ENCODE peak calls at places on chromosomes 12 and 14, in eight cellular contexts. One of them, this sample, is unnamed.
A peak's percentile ranks its signal among the peaks of the same experiment; 100 is the strongest.

GRCh38 chr14:89469210-89470198 is 52.5 kb upstream of the FOXN3 start:
- DNase-seq in RWPE1: no peak
- DNase-seq in H9: no peak
- DNase-seq in neural progenitor cell: no peak
- DNase-seq in astrocyte: no peak
- DNase-seq in Karpas-422: no peak
- DNase-seq in IMR-90: peak; percentile 50
- DNase-seq in fibroblast of lung: peak; percentile 18
- DNase-seq in this sample: no peak

GRCh38 chr12:102023343-102023930 is 38.4 kb downstream of the WASHC3 start:
- DNase-seq in RWPE1: no peak
- DNase-seq in H9: no peak
- DNase-seq in neural progenitor cell: no peak
- DNase-seq in astrocyte: peak; percentile 86
- DNase-seq in Karpas-422: no peak
- DNase-seq in IMR-90: peak; percentile 86
- DNase-seq in fibroblast of lung: peak; percentile 86
- DNase-seq in this sample: no peak

GRCh38 chr14:53978194-53978593 is 21.6 kb upstream of the BMP4 start:
- DNase-seq in RWPE1: no peak
- DNase-seq in H9: no peak
- DNase-seq in neural progenitor cell: no peak
- DNase-seq in astrocyte: no peak
- DNase-seq in Karpas-422: no peak
- DNase-seq in IMR-90: no peak
- DNase-seq in fibroblast of lung: no peak
- DNase-seq in this sample: no peak

GRCh38 chr12:1811281-1811947 is 9.0 kb upstream of the LRTM2 start:
- DNase-seq in RWPE1: no peak
- DNase-seq in H9: no peak
- DNase-seq in neural progenitor cell: no peak
- DNase-seq in astrocyte: peak; percentile 69
- DNase-seq in Karpas-422: no peak
- DNase-seq in IMR-90: peak; percentile 52
- DNase-seq in fibroblast of lung: peak; percentile 79
- DNase-seq in this sample: no peak

GRCh38 chr14:68621400-68622365 is 171.2 kb downstream of the ZFP36L1 start:
- DNase-seq in RWPE1: no peak
- DNase-seq in H9: no peak
- DNase-seq in neural progenitor cell: no peak
- DNase-seq in astrocyte: peak; percentile 60
- DNase-seq in Karpas-422: no peak
- DNase-seq in IMR-90: peak; percentile 79
- DNase-seq in fibroblast of lung: peak; percentile 62
- DNase-seq in this sample: peak; percentile 66

GRCh38 chr14:96294246-96294645 is 38.2 kb downstream of the BDKRB1 start:
- DNase-seq in RWPE1: no peak
- DNase-seq in H9: no peak
- DNase-seq in neural progenitor cell: no peak
- DNase-seq in astrocyte: no peak
- DNase-seq in Karpas-422: no peak
- DNase-seq in IMR-90: no peak
- DNase-seq in fibroblast of lung: no peak
- DNase-seq in this sample: no peak

GRCh38 chr14:78917462-78917861 is 747.3 kb downstream of the NRXN3 start:
- DNase-seq in RWPE1: no peak
- DNase-seq in H9: no peak
- DNase-seq in neural progenitor cell: no peak
- DNase-seq in astrocyte: no peak
- DNase-seq in Karpas-422: no peak
- DNase-seq in IMR-90: no peak
- DNase-seq in fibroblast of lung: no peak
- DNase-seq in this sample: no peak

GRCh38 chr12:19783547-19784444 is 344.5 kb downstream of the AEBP2 start:
- DNase-seq in RWPE1: no peak
- DNase-seq in H9: peak; percentile 60
- DNase-seq in neural progenitor cell: peak; percentile 44
- DNase-seq in astrocyte: no peak
- DNase-seq in Karpas-422: no peak
- DNase-seq in IMR-90: no peak
- DNase-seq in fibroblast of lung: no peak
- DNase-seq in this sample: no peak

GRCh38 chr12:124170756-124171155 is 124.1 kb upstream of the RFLNA start:
- DNase-seq in RWPE1: no peak
- DNase-seq in H9: no peak
- DNase-seq in neural progenitor cell: no peak
- DNase-seq in astrocyte: peak; percentile 6
- DNase-seq in Karpas-422: no peak
- DNase-seq in IMR-90: no peak
- DNase-seq in fibroblast of lung: peak; percentile 15
- DNase-seq in this sample: no peak

GRCh38 chr12:117148642-117149041 is 41.6 kb downstream of the FBXO21 start:
- DNase-seq in RWPE1: no peak
- DNase-seq in H9: no peak
- DNase-seq in neural progenitor cell: no peak
- DNase-seq in astrocyte: peak; percentile 36
- DNase-seq in Karpas-422: no peak
- DNase-seq in IMR-90: no peak
- DNase-seq in fibroblast of lung: peak; percentile 48
- DNase-seq in this sample: no peak

GRCh38 chr12:91877022-91877421 is 268.6 kb downstream of the BTG1 start:
- DNase-seq in RWPE1: no peak
- DNase-seq in H9: no peak
- DNase-seq in neural progenitor cell: peak; percentile 9
- DNase-seq in astrocyte: peak; percentile 18
- DNase-seq in Karpas-422: no peak
- DNase-seq in IMR-90: peak; percentile 40
- DNase-seq in fibroblast of lung: peak; percentile 16
- DNase-seq in this sample: no peak

GRCh38 chr12:89140141-89140540 is 212.2 kb downstream of the DUSP6 start:
- DNase-seq in RWPE1: no peak
- DNase-seq in H9: no peak
- DNase-seq in neural progenitor cell: no peak
- DNase-seq in astrocyte: no peak
- DNase-seq in Karpas-422: no peak
- DNase-seq in IMR-90: peak; percentile 54
- DNase-seq in fibroblast of lung: peak; percentile 28
- DNase-seq in this sample: no peak

GRCh38 chr12:21456291-21456780 is 18.9 kb downstream of the PYROXD1 start:
- DNase-seq in RWPE1: no peak
- DNase-seq in H9: no peak
- DNase-seq in neural progenitor cell: no peak
- DNase-seq in astrocyte: no peak
- DNase-seq in Karpas-422: no peak
- DNase-seq in IMR-90: no peak
- DNase-seq in fibroblast of lung: no peak
- DNase-seq in this sample: no peak

GRCh38 chr12:95143784-95144205 is 70.4 kb upstream of the NR2C1 start:
- DNase-seq in RWPE1: no peak
- DNase-seq in H9: no peak
- DNase-seq in neural progenitor cell: no peak
- DNase-seq in astrocyte: peak; percentile 27
- DNase-seq in Karpas-422: no peak
- DNase-seq in IMR-90: peak; percentile 40
- DNase-seq in fibroblast of lung: peak; percentile 39
- DNase-seq in this sample: no peak

GRCh38 chr12:99260597-99260996 is 387.0 kb upstream of the GARIN6 start:
- DNase-seq in RWPE1: no peak
- DNase-seq in H9: no peak
- DNase-seq in neural progenitor cell: no peak
- DNase-seq in astrocyte: no peak
- DNase-seq in Karpas-422: no peak
- DNase-seq in IMR-90: no peak
- DNase-seq in fibroblast of lung: no peak
- DNase-seq in this sample: no peak

GRCh38 chr12:78120866-78121590 is 290.3 kb downstream of the NAV3 start:
- DNase-seq in RWPE1: no peak
- DNase-seq in H9: no peak
- DNase-seq in neural progenitor cell: no peak
- DNase-seq in astrocyte: no peak
- DNase-seq in Karpas-422: peak; percentile 71
- DNase-seq in IMR-90: peak; percentile 52
- DNase-seq in fibroblast of lung: peak; percentile 26
- DNase-seq in this sample: no peak

GRCh38 chr14:81138429-81138828 is 82.3 kb downstream of the GTF2A1 start:
- DNase-seq in RWPE1: no peak
- DNase-seq in H9: no peak
- DNase-seq in neural progenitor cell: no peak
- DNase-seq in astrocyte: no peak
- DNase-seq in Karpas-422: no peak
- DNase-seq in IMR-90: no peak
- DNase-seq in fibroblast of lung: no peak
- DNase-seq in this sample: no peak

GRCh38 chr12:108319277-108320234 is 19.6 kb downstream of the CMKLR1 start:
- DNase-seq in RWPE1: no peak
- DNase-seq in H9: no peak
- DNase-seq in neural progenitor cell: no peak
- DNase-seq in astrocyte: no peak
- DNase-seq in Karpas-422: no peak
- DNase-seq in IMR-90: no peak
- DNase-seq in fibroblast of lung: no peak
- DNase-seq in this sample: no peak
- H3K27ac ChIP-seq in RWPE1: no peak overlapping the region
- H3K27ac ChIP-seq in H9: no peak overlapping the region
- H3K27ac ChIP-seq in neural progenitor cell: no peak overlapping the region
- H3K27ac ChIP-seq in astrocyte: no peak overlapping the region
- H3K27ac ChIP-seq in Karpas-422: no peak overlapping the region
- H3K27ac ChIP-seq in IMR-90: no peak overlapping the region
- H3K27ac ChIP-seq in fibroblast of lung: no peak overlapping the region
- H3K27ac ChIP-seq in this sample: no peak overlapping the region

GRCh38 chr14:61382842-61383241 is 61.5 kb downstream of the PRKCH start:
- DNase-seq in RWPE1: no peak
- DNase-seq in H9: no peak
- DNase-seq in neural progenitor cell: no peak
- DNase-seq in astrocyte: no peak
- DNase-seq in Karpas-422: no peak
- DNase-seq in IMR-90: no peak
- DNase-seq in fibroblast of lung: no peak
- DNase-seq in this sample: no peak

GRCh38 chr14:61379639-61380184 is 58.3 kb downstream of the PRKCH start:
- DNase-seq in RWPE1: no peak
- DNase-seq in H9: no peak
- DNase-seq in neural progenitor cell: no peak
- DNase-seq in astrocyte: no peak
- DNase-seq in Karpas-422: no peak
- DNase-seq in IMR-90: no peak
- DNase-seq in fibroblast of lung: no peak
- DNase-seq in this sample: no peak

GRCh38 chr14:61385002-61385685 is 63.8 kb downstream of the PRKCH start:
- DNase-seq in RWPE1: no peak
- DNase-seq in H9: no peak
- DNase-seq in neural progenitor cell: no peak
- DNase-seq in astrocyte: no peak
- DNase-seq in Karpas-422: no peak
- DNase-seq in IMR-90: no peak
- DNase-seq in fibroblast of lung: peak; percentile 6
- DNase-seq in this sample: no peak

GRCh38 chr14:61380984-61381383 is 59.6 kb downstream of the PRKCH start:
- DNase-seq in RWPE1: peak; percentile 25
- DNase-seq in H9: no peak
- DNase-seq in neural progenitor cell: no peak
- DNase-seq in astrocyte: no peak
- DNase-seq in Karpas-422: no peak
- DNase-seq in IMR-90: no peak
- DNase-seq in fibroblast of lung: no peak
- DNase-seq in this sample: no peak

DNA sequence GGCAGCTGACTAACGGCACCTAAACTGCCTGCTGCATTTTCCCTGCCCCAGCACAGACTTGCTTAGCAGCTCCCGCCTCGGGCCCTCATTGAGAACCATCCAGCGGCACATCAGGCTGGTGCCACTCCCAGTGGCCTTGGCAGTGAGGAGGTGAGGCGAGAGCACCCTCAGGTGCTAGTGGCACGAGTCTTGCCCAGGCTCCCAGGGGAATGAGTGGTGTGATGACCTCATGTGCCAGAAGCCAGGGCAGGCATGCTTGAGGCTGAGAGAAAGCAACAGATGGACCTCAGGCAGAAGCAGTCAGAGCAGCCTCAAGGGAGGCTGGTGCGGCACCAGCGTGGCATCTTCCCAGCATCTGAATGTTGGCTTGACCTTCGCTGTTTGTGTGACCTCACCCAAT is 60.2 kb downstream of the PRKCH start:
- DNase-seq in RWPE1: peak; percentile 58
- DNase-seq in H9: no peak
- DNase-seq in neural progenitor cell: no peak
- DNase-seq in astrocyte: no peak
- DNase-seq in Karpas-422: no peak
- DNase-seq in IMR-90: no peak
- DNase-seq in fibroblast of lung: no peak
- DNase-seq in this sample: no peak
- H3K27ac ChIP-seq in RWPE1: no peak overlapping the region
- H3K27ac ChIP-seq in H9: no peak overlapping the region
- H3K27ac ChIP-seq in neural progenitor cell: no peak overlapping the region
- H3K27ac ChIP-seq in astrocyte: no peak overlapping the region
- H3K27ac ChIP-seq in Karpas-422: no peak overlapping the region
- H3K27ac ChIP-seq in IMR-90: no peak overlapping the region
- H3K27ac ChIP-seq in fibroblast of lung: no peak overlapping the region
- H3K27ac ChIP-seq in this sample: no peak overlapping the region

GRCh38 chr12:113228394-113229028 is 7.2 kb downstream of the TPCN1 start:
- DNase-seq in RWPE1: no peak
- DNase-seq in H9: no peak
- DNase-seq in neural progenitor cell: no peak
- DNase-seq in astrocyte: no peak
- DNase-seq in Karpas-422: no peak
- DNase-seq in IMR-90: no peak
- DNase-seq in fibroblast of lung: no peak
- DNase-seq in this sample: no peak

GRCh38 chr12:113227169-113227568 is 5.9 kb downstream of the TPCN1 start:
- DNase-seq in RWPE1: no peak
- DNase-seq in H9: no peak
- DNase-seq in neural progenitor cell: no peak
- DNase-seq in astrocyte: no peak
- DNase-seq in Karpas-422: no peak
- DNase-seq in IMR-90: no peak
- DNase-seq in fibroblast of lung: no peak
- DNase-seq in this sample: peak; percentile 77

GRCh38 chr12:113230315-113231274 is 9.3 kb downstream of the TPCN1 start:
- DNase-seq in RWPE1: no peak
- DNase-seq in H9: no peak
- DNase-seq in neural progenitor cell: no peak
- DNase-seq in astrocyte: peak; percentile 65
- DNase-seq in Karpas-422: no peak
- DNase-seq in IMR-90: no peak
- DNase-seq in fibroblast of lung: peak; percentile 80
- DNase-seq in this sample: peak; percentile 61

GRCh38 chr12:113226696-113227095 is 5.4 kb downstream of the TPCN1 start:
- DNase-seq in RWPE1: no peak
- DNase-seq in H9: no peak
- DNase-seq in neural progenitor cell: no peak
- DNase-seq in astrocyte: no peak
- DNase-seq in Karpas-422: no peak
- DNase-seq in IMR-90: no peak
- DNase-seq in fibroblast of lung: no peak
- DNase-seq in this sample: no peak

GRCh38 chr12:113227686-113228391 is 6.6 kb downstream of the TPCN1 start:
- DNase-seq in RWPE1: no peak
- DNase-seq in H9: no peak
- DNase-seq in neural progenitor cell: no peak
- DNase-seq in astrocyte: no peak
- DNase-seq in Karpas-422: no peak
- DNase-seq in IMR-90: no peak
- DNase-seq in fibroblast of lung: no peak
- DNase-seq in this sample: no peak
- H3K27ac ChIP-seq in RWPE1: peak overlapping the region; percentile 34
- H3K27ac ChIP-seq in H9: no peak overlapping the region
- H3K27ac ChIP-seq in neural progenitor cell: no peak overlapping the region
- H3K27ac ChIP-seq in astrocyte: no peak overlapping the region
- H3K27ac ChIP-seq in Karpas-422: no peak overlapping the region
- H3K27ac ChIP-seq in IMR-90: no peak overlapping the region
- H3K27ac ChIP-seq in fibroblast of lung: no peak overlapping the region
- H3K27ac ChIP-seq in this sample: peak overlapping the region; percentile 87

GRCh38 chr12:76890407-76891143 is 11.8 kb upstream of the CSRP2 start:
- DNase-seq in RWPE1: peak; percentile 71
- DNase-seq in H9: no peak
- DNase-seq in neural progenitor cell: no peak
- DNase-seq in astrocyte: no peak
- DNase-seq in Karpas-422: no peak
- DNase-seq in IMR-90: no peak
- DNase-seq in fibroblast of lung: peak; percentile 51
- DNase-seq in this sample: no peak
- H3K27ac ChIP-seq in RWPE1: no peak overlapping the region
- H3K27ac ChIP-seq in H9: no peak overlapping the region
- H3K27ac ChIP-seq in neural progenitor cell: no peak overlapping the region
- H3K27ac ChIP-seq in astrocyte: no peak overlapping the region
- H3K27ac ChIP-seq in Karpas-422: no peak overlapping the region
- H3K27ac ChIP-seq in IMR-90: no peak overlapping the region
- H3K27ac ChIP-seq in fibroblast of lung: no peak overlapping the region
- H3K27ac ChIP-seq in this sample: no peak overlapping the region

This sample was measured in heart left ventricle.